ENCODE peak calls at places on chromosomes 6 and 20, in four cellular contexts. K is glutamatergic neuron, H is AML-193, T is GM23338. L is an unnamed sample.

GRCh38 chr20:16747291-16747811 is 807 bp upstream of the OTOR start:
- DNase-seq in H (no peak), K (no peak), T (peak), L (no peak)

GRCh38 chr20:37414133-37414532 is 68.2 kb downstream of the SRC start:
- DNase-seq in K (no peak), T (no peak), H (no peak), L (no peak)

GRCh38 chr20:3786126-3786484 is 435 bp downstream of the CENPB start:
- DNase-seq in T (peak), K (peak), H (no peak), L (peak)

GRCh38 chr20:32271620-32272019 is 5.8 kb upstream of the KIF3B start:
- DNase-seq in K (no peak), H (no peak), T (no peak), L (no peak)

GRCh38 chr6:11364971-11365397 is 132.5 kb upstream of the NEDD9 start:
- DNase-seq in T (no peak), H (no peak), K (no peak), L (no peak)

GRCh38 chr6:4287811-4288244 is 152.5 kb upstream of the ECI2 start:
- DNase-seq in H (no peak), K (no peak), T (no peak), L (no peak)

GRCh38 chr6:136923116-136923953 is 1.2 kb downstream of the SLC35D3 start:
- DNase-seq in T (peak), K (peak), H (no peak), L (no peak)

GRCh38 chr20:40908311-40908710 is 120.3 kb upstream of the TOP1 start:
- DNase-seq in T (no peak), H (no peak), K (no peak), L (no peak)

GRCh38 chr20:13996265-13996664 is 949 bp downstream of the MACROD2 start:
- DNase-seq in K (no peak), H (no peak), T (peak), L (no peak)

GRCh38 chr20:4509825-4510522 is 211.7 kb upstream of the PRND start:
- DNase-seq in H (no peak), T (no peak), K (no peak), L (peak)

GRCh38 chr20:1336699-1337387 is 7.9 kb upstream of the SDCBP2 start:
- DNase-seq in H (no peak), K (no peak), T (peak), L (no peak)

GRCh38 chr6:143337201-143337949 is 113.1 kb downstream of the ADAT2 start:
- DNase-seq in K (peak), T (peak), H (no peak), L (no peak)

GRCh38 chr6:38058022-38058421 is 238.5 kb downstream of the ZFAND3 start:
- DNase-seq in K (no peak), T (no peak), H (no peak), L (peak)

GRCh38 chr6:155116571-155116910 is 121.4 kb downstream of the TIAM2 start:
- DNase-seq in H (no peak), T (no peak), K (no peak), L (no peak)

GRCh38 chr20:25496165-25496967 is 88.9 kb downstream of the GINS1 start:
- DNase-seq in T (no peak), H (no peak), K (no peak), L (no peak)

L was measured in mammary epithelial cell.